ENCODE peak calls at places on chromosomes 1 and 21, in nine cellular contexts. I is colonic mucosa; O is CD8-positive, alpha-beta T cell; G is CD8-positive, alpha-beta memory T cell; S is thoracic aorta; L is GM23338; P is Caco-2; T is adrenal gland; V is HepG2. B is an unnamed sample.

GRCh38 chr1:87252406-87252805 is 76.3 kb upstream of the LMO4 start:
- DNase-seq in V (no peak), G (no peak), L (no peak), O (no peak), T (no peak), I (no peak), P (no peak), S (no peak), B (no peak)

GRCh38 chr1:196317535-196318522 is 290.4 kb downstream of the KCNT2 start:
- DNase-seq in T (peak; percentile 52), V (peak; percentile 21), P (peak; percentile 41), L (peak; percentile 65), I (no peak), S (no peak), O (no peak), G (no peak), B (peak; percentile 17)

GRCh38 chr1:8516793-8517556 is 199.1 kb downstream of the SLC45A1 start:
- DNase-seq in P (no peak), L (no peak), O (no peak), V (no peak), G (no peak), T (no peak), I (no peak), S (no peak), B (no peak)

GRCh38 chr1:59061876-59062275 is 235.0 kb upstream of the FGGY start:
- DNase-seq in O (no peak), V (no peak), P (no peak), L (no peak), I (peak; percentile 43), S (peak; percentile 68), G (no peak), T (peak; percentile 79), B (no peak)

GRCh38 chr1:166811691-166812090 is 27.6 kb upstream of the POGK start:
- DNase-seq in G (no peak), O (no peak), L (no peak), V (no peak), S (no peak), P (no peak), I (no peak), T (no peak), B (no peak)

GRCh38 chr1:236522937-236523703 is 662 bp upstream of the LGALS8 start:
- DNase-seq in I (peak; percentile 70), O (no peak), P (peak; percentile 65), L (peak; percentile 48), T (peak; percentile 59), S (no peak), V (peak; percentile 54), G (no peak), B (peak; percentile 76)

GRCh38 chr1:175520186-175520585 is 223.2 kb downstream of the TNR start:
- DNase-seq in P (no peak), S (no peak), I (peak; percentile 45), L (no peak), G (no peak), T (no peak), V (no peak), O (no peak), B (peak; percentile 30)

GRCh38 chr1:9203623-9204022 is 31.0 kb upstream of the H6PD start:
- DNase-seq in G (no peak), O (no peak), L (no peak), P (no peak), V (no peak), S (no peak), I (no peak), T (no peak), B (peak; percentile 45)

GRCh38 chr1:42325014-42325402 is 10.0 kb downstream of the FOXJ3 start:
- DNase-seq in V (peak; percentile 62), I (no peak), L (no peak), P (no peak), O (no peak), S (no peak), G (no peak), T (no peak), B (no peak)

GRCh38 chr1:42322577-42322976 is 12.5 kb downstream of the FOXJ3 start:
- DNase-seq in I (no peak), L (no peak), O (no peak), P (no peak), V (no peak), G (no peak), T (no peak), S (no peak), B (no peak)

GRCh38 chr1:42324398-42325013 is 10.5 kb downstream of the FOXJ3 start:
- DNase-seq in G (no peak), P (no peak), I (no peak), T (no peak), V (no peak), S (no peak), O (no peak), L (no peak), B (no peak)

GRCh38 chr1:42321731-42322130 is 13.3 kb downstream of the FOXJ3 start:
- DNase-seq in V (no peak), I (no peak), G (no peak), T (no peak), L (no peak), O (no peak), P (no peak), S (no peak), B (no peak)

DNA sequence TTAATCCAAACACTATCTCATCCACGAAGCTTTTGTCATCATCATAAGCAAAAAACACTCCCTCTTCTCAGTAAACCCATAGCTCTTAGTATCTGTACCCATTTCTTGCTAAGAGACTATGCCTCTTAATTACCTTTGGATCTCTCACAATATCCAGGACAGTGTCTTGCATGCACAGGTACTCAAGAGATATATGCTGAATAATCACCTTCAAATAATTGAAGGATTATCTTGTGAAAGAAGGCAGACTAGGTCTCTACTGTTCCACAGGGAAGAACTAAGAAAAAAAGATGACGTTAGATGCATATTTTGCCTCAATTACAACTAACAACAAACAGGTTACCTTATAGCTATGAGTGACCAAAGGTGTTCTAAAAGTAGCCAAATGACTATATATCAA is 11.5 kb downstream of the FOXJ3 start:
- DNase-seq in T (no peak), I (no peak), P (no peak), L (no peak), O (no peak), G (no peak), S (no peak), V (no peak), B (no peak)
- H3K4me1 ChIP-seq in T (peaks cover 34% of the 10 kb centered on the region), I (peaks cover 4% of the 10 kb centered on the region), P (peaks cover 9% of the 10 kb centered on the region), L (peaks cover 15% of the 10 kb centered on the region), O (peaks cover 73% of the 10 kb centered on the region), G (peaks cover 80% of the 10 kb centered on the region), S (peaks cover 42% of the 10 kb centered on the region), V (peaks cover 87% of the 10 kb centered on the region), B (peaks cover 3% of the 10 kb centered on the region)

DNA sequence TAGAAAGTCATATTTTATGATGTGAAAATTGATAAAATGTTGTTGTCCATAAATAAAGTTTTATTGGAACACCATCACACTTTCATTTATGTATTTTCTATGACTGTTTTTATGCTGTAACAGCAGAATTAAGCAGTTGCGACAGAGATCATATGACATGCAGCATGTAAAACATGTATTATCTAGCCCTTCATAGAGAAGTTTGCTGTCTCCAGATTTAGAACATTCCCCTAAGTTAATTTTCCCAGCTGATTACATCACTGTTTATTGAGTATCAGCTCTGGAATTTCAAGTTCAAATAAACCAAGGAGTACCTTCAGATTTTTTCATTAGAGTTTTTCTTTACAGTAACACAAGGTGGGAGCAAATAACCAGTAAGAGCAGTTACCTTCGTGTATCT is 792.7 kb downstream of the USP25 start:
- DNase-seq in T (no peak), P (no peak), O (no peak), G (no peak), L (no peak), I (no peak), S (no peak), V (no peak), B (no peak)
- H3K4me1 ChIP-seq in T (peaks cover 4% of the 10 kb centered on the region), P (no peaks in the 10 kb centered on the region), O (no peaks in the 10 kb centered on the region), G (no peaks in the 10 kb centered on the region), L (no peaks in the 10 kb centered on the region), I (no peaks in the 10 kb centered on the region), S (no peaks in the 10 kb centered on the region), V (no peaks in the 10 kb centered on the region), B (no peaks in the 10 kb centered on the region)

GRCh38 chr1:156482276-156482675 is 18.3 kb downstream of the MEF2D start:
- DNase-seq in T (no peak), V (no peak), O (no peak), I (no peak), P (no peak), L (no peak), S (no peak), G (no peak), B (no peak)

GRCh38 chr1:156486421-156487344 is 13.9 kb downstream of the MEF2D start:
- DNase-seq in S (no peak), P (no peak), O (no peak), L (no peak), T (peak; percentile 73), G (no peak), I (no peak), V (no peak), B (no peak)

GRCh38 chr1:156485984-156486383 is 14.6 kb downstream of the MEF2D start:
- DNase-seq in G (no peak), P (no peak), S (no peak), L (no peak), I (no peak), T (no peak), O (no peak), V (no peak), B (no peak)

GRCh38 chr1:156483397-156483796 is 17.2 kb downstream of the MEF2D start:
- DNase-seq in P (no peak), L (no peak), V (no peak), S (no peak), I (no peak), T (no peak), G (no peak), O (no peak), B (no peak)

GRCh38 chr1:156484480-156485058 is 16.0 kb downstream of the MEF2D start:
- DNase-seq in G (no peak), L (no peak), O (no peak), T (no peak), I (no peak), P (no peak), S (no peak), V (no peak), B (no peak)
- H3K4me1 ChIP-seq in G (peaks cover 70% of the 10 kb centered on the region), L (peaks cover 30% of the 10 kb centered on the region), O (peaks cover 59% of the 10 kb centered on the region), T (peaks cover 39% of the 10 kb centered on the region), I (peaks cover 8% of the 10 kb centered on the region), P (no peaks in the 10 kb centered on the region), S (peaks cover 97% of the 10 kb centered on the region), V (no peaks in the 10 kb centered on the region), B (peaks cover under 1% of the 10 kb centered on the region)

GRCh38 chr1:15211424-15211823 is 35.6 kb upstream of the FHAD1 start:
- DNase-seq in I (no peak), L (no peak), P (no peak), V (no peak), G (no peak), T (no peak), S (no peak), O (no peak), B (no peak)

GRCh38 chr1:15213333-15213732 is 33.7 kb upstream of the FHAD1 start:
- DNase-seq in P (no peak), V (no peak), I (no peak), O (no peak), T (peak; percentile 74), L (no peak), G (no peak), S (no peak), B (no peak)

GRCh38 chr1:15212989-15213291 is 34.1 kb upstream of the FHAD1 start:
- DNase-seq in G (no peak), V (no peak), O (no peak), S (no peak), I (no peak), L (no peak), P (no peak), T (no peak), B (no peak)

GRCh38 chr1:15210651-15211390 is 36.2 kb upstream of the FHAD1 start:
- DNase-seq in O (no peak), G (no peak), T (no peak), I (no peak), V (no peak), P (no peak), S (no peak), L (no peak), B (no peak)

DNA sequence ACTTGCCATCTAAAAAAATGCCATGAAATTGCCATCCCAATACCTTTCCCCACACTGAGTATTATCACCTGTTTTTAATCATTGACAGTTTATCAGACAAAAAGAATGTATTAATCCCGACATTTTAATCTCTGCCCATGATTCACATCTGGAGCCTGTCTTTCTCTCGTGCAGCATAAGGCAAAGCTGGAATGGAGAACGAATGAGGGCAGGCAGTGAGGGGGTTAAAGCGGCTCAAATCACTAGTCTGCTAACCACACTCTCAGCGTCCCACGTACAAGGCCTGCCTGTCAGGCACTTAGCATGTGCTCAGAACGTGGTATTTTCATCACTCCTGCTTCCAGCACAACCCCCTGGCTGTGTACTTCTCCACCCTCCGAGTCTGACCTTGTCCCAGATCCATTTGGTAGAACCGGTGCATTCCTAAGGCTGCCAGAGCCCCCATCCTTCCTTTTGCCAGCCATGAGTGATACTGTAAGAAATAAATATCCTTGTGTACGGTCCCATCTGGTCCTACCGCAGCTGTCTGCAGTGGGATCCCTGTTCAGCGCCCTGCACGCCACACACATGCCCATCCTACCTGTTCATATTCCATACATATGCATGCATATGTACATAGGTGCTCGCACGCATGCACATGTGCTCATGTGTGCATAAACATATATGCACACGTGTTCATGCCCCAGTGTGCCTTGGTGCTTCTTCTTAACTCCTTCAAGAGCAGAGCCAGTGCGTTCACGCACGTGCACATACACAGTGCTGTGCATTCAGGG is 34.6 kb upstream of the FHAD1 start:
- DNase-seq in L (no peak), P (no peak), O (no peak), I (no peak), T (no peak), G (no peak), V (no peak), S (no peak), B (no peak)
- H3K4me1 ChIP-seq in L (peaks cover 9% of the 10 kb centered on the region), P (no peaks in the 10 kb centered on the region), O (no peaks in the 10 kb centered on the region), I (peaks cover 4% of the 10 kb centered on the region), T (peaks cover 29% of the 10 kb centered on the region), G (no peaks in the 10 kb centered on the region), V (peaks cover 8% of the 10 kb centered on the region), S (peaks cover 73% of the 10 kb centered on the region), B (no peaks in the 10 kb centered on the region)